ENCODE peak calls at places on chromosome X, in five cellular contexts. V, H, Q, L and J are unnamed samples.
A peak's percentile ranks its signal among the peaks of the same experiment; 100 is the strongest.

GRCh38 chrX:1246816-1247215 is 21.8 kb upstream of the CSF2RA start:
- DNase-seq in V (peak; percentile 13), H (peak; percentile 54), L (peak; percentile 90), Q (peak; percentile 71), J (peak; percentile 33)

GRCh38 chrX:124211312-124211942 is 121.0 kb upstream of the TEX13D start:
- DNase-seq in H (no peak), L (no peak), Q (no peak), V (no peak), J (peak; percentile 14)

GRCh38 chrX:50211510-50211909 is 6.9 kb downstream of the CCNB3 start:
- DNase-seq in H (no peak), Q (no peak), V (no peak), L (no peak), J (peak; percentile 50)

GRCh38 chrX:99857455-99857854 is 552.6 kb downstream of the PCDH19 start:
- DNase-seq in V (no peak), Q (no peak), L (no peak), H (no peak), J (no peak)

GRCh38 chrX:7996414-7996813 is 69.2 kb upstream of the PNPLA4 start:
- DNase-seq in Q (no peak), V (no peak), H (no peak), L (no peak), J (peak; percentile 51)

GRCh38 chrX:39195156-39195555 is 393.9 kb downstream of the MID1IP1 start:
- DNase-seq in V (peak; percentile 23), H (no peak), Q (no peak), L (no peak), J (no peak)

GRCh38 chrX:131778269-131779218 is 234.7 kb downstream of the OR13H1 start:
- DNase-seq in L (no peak), Q (no peak), V (no peak), H (peak; percentile 46), J (no peak)

GRCh38 chrX:19875051-19875432 is 12.4 kb downstream of the SH3KBP1 start:
- DNase-seq in L (no peak), Q (no peak), V (no peak), H (no peak), J (no peak)

GRCh38 chrX:44474410-44474809 is 68.2 kb downstream of the FUNDC1 start:
- DNase-seq in Q (no peak), H (no peak), L (no peak), V (no peak), J (peak; percentile 19)

GRCh38 chrX:21711126-21711847 is 46.6 kb downstream of the SMPX start:
- DNase-seq in L (no peak), V (no peak), H (peak; percentile 26), Q (no peak), J (no peak)

GRCh38 chrX:106564986-106565385 is 46.8 kb upstream of the RADX start:
- DNase-seq in L (no peak), Q (no peak), H (no peak), V (no peak), J (no peak)

GRCh38 chrX:1468250-1468772 is 15.6 kb upstream of the ASMTL start:
- DNase-seq in V (no peak), L (no peak), H (no peak), Q (peak; percentile 71), J (peak; percentile 12)

GRCh38 chrX:86192827-86193226 is 44.6 kb downstream of the DACH2 start:
- DNase-seq in Q (no peak), V (no peak), H (no peak), L (no peak), J (peak; percentile 3)

GRCh38 chrX:45775462-45775861 is 574.8 kb upstream of the DIPK2B start:
- DNase-seq in H (no peak), L (no peak), Q (no peak), V (no peak), J (peak; percentile 73)

GRCh38 chrX:155148724-155149537 is 67.3 kb upstream of the VBP1 start:
- DNase-seq in Q (no peak), H (no peak), V (no peak), L (no peak), J (peak; percentile 24)